ENCODE peak calls at places on chromosomes 2 and 18, in five cellular contexts. Y, Z, O, P and I are unnamed samples. For H3K27me3, the result is how much of the 10 kb centered on the place peaks cover.

GRCh38 chr2:128420131-128420530 is 101.5 kb upstream of the HS6ST1 start:
- DNase-seq in Z (no peak), P (no peak), Y (no peak), O (peak), I (no peak)

GRCh38 chr2:96136123-96136720 is 2.1 kb downstream of the ASTL start:
- DNase-seq in Z (no peak), P (no peak), O (no peak), Y (peak), I (no peak)

GRCh38 chr18:74006160-74006559 is 141.5 kb downstream of the FBXO15 start:
- DNase-seq in P (no peak), O (no peak), Y (no peak), Z (no peak), I (no peak)

GRCh38 chr2:209525834-209526281 is 102.0 kb downstream of the MAP2 start:
- DNase-seq in Z (no peak), Y (no peak), O (no peak), P (no peak), I (no peak)

GRCh38 chr2:170122883-170123547 is 54.9 kb upstream of the MYO3B start:
- DNase-seq in O (no peak), P (no peak), Z (no peak), Y (peak), I (no peak)

GRCh38 chr2:211455225-211455841 is 898.9 kb downstream of the CPS1 start:
- DNase-seq in Z (no peak), O (no peak), Y (peak), P (peak), I (no peak)

GRCh38 chr2:188845692-188846091 is 128.5 kb upstream of the COL3A1 start:
- DNase-seq in P (no peak), Y (no peak), O (no peak), Z (no peak), I (no peak)

GRCh38 chr18:8362863-8363262 is 246.4 kb upstream of the RAB12 start:
- DNase-seq in Z (no peak), Y (no peak), P (no peak), O (no peak), I (no peak)

GRCh38 chr18:36025025-36025424 is 42.3 kb downstream of the RPRD1A start:
- DNase-seq in Y (no peak), Z (no peak), O (no peak), P (no peak), I (no peak)

GRCh38 chr2:197184959-197185586 is 125.5 kb downstream of the ANKRD44 start:
- DNase-seq in P (peak), Z (no peak), Y (peak), O (peak), I (no peak)

DNA sequence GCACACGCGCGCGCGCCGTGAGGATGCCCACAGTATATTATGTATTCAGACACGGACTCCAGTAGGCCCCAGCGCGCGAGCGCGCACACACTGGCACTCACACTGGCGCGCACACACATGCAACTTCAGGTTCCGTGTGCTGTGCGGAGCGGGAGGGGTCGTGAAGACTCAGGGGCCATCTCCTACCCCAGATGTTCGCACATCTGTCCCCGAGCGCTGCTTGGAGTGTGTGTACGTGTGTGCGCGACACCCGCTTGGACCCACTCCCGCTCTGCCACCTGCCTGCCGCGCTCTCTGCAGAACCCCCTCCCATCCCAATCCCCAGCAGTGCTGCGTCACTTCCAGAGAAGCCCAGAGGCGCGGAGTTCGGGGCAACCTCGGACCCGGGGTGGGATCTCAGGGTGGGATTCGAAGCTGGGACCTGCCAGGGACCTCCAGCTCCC is 2.6 kb downstream of the NRP2 start:
- DNase-seq in Z (no peak), Y (no peak), P (no peak), O (no peak), I (no peak)
- H3K27me3 ChIP-seq in Z (under half), Y (under half), P (under half), O (under half), I (under half)

GRCh38 chr2:176097820-176098365 is 1.7 kb upstream of the HOXD12 start:
- DNase-seq in P (no peak), O (no peak), Y (no peak), Z (no peak), I (no peak)
- H3K27me3 ChIP-seq in P (half or more), O (half or more), Y (half or more), Z (half or more), I (half or more)

DNA sequence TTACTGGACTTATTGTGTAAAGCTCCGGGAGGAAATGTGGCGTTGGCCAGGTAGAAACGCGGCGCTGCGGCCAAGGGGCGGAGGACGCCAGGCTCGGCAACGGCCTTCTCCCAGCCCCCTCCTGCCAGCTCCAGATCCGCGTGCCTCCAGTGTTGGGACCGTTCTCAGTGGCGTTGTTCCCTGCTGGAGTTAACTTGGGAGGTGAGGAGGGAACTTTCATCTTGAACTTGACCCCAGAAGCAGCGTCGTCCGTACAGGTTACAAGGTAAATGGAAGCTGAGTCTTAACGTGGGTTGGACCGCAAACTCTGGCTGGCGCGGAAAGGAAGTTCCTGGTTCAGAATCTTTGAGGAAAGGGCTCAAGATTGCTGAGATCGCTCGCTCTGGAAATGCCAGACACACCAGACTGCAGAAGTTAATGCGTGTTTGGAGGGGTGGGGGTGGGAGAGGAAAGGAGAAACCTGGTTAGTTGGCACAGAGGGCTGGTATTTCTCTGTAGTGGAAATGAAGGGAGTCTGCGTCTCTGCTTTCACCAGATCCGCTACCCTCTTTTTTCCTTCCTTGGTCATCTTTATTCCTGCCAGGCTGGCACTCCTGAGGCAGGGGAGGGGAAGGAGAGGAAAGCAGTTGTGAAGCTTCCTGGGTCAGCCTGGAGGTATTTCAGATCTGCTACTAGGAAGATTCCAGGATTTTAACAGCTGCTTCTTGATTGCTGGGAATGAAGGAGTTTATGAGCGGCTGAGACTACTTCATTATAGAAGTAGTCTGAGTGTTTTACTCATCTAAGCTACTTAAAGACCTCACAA is 1.5 kb downstream of the TANC1 start:
- DNase-seq in P (peak), O (peak), Z (no peak), Y (peak), I (no peak)
- H3K27me3 ChIP-seq in P (under half), O (under half), Z (under half), Y (under half), I (under half)

GRCh38 chr2:236176951-236177350 is 8.8 kb upstream of the GBX2 start:
- DNase-seq in Z (no peak), O (no peak), Y (no peak), P (no peak), I (no peak)
- H3K27me3 ChIP-seq in Z (under half), O (half or more), Y (under half), P (half or more), I (under half)

GRCh38 chr2:176122633-176123482 is at the start of gene HOXD9:
- DNase-seq in Y (no peak), Z (no peak), O (no peak), P (no peak), I (no peak)

GRCh38 chr2:176122266-176122632 is 270 bp upstream of the HOXD9 start:
- DNase-seq in Y (no peak), O (no peak), Z (no peak), P (no peak), I (no peak)

GRCh38 chr2:176123483-176123843 is 944 bp downstream of the HOXD9 start:
- DNase-seq in Y (no peak), O (no peak), Z (no peak), P (no peak), I (no peak)

GRCh38 chr2:176120369-176121307 is 1.9 kb upstream of the HOXD9 start:
- DNase-seq in Z (no peak), P (no peak), Y (no peak), O (peak), I (no peak)

GRCh38 chr2:176121377-176122111 is 975 bp upstream of the HOXD9 start:
- DNase-seq in Y (no peak), P (no peak), Z (no peak), O (no peak), I (no peak)
- H3K27me3 ChIP-seq in Y (half or more), P (half or more), Z (half or more), O (half or more), I (under half)

DNA sequence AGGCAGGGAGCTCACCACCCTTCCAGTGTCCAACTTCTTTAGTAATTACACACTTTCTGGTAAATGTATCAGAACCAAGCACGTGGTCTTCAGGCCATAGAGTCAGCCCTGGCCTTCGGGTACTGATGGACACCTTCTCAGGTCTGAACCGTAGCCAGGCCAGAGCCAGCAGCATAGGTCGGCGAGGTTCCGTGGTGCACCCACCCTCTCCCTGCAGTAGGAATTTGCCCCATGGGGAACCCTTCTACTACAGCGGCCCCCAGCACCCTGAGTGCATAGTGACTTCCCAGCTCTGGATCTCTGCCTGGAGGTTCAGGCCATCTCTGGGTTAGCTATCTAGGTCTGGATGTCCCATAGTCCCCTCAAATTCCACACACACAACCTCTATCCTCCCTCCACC is 61.6 kb downstream of the EDAR start:
- DNase-seq in P (no peak), Y (no peak), O (no peak), Z (no peak), I (no peak)
- H3K27me3 ChIP-seq in P (under half), Y (under half), O (under half), Z (under half), I (under half)

GRCh38 chr2:60623040-60623439 is 69.6 kb upstream of the BCL11A start:
- DNase-seq in Y (no peak), Z (no peak), O (no peak), P (no peak), I (no peak)

GRCh38 chr2:60627412-60627811 is 74.0 kb upstream of the BCL11A start:
- DNase-seq in P (no peak), Y (no peak), O (no peak), Z (no peak), I (no peak)

DNA sequence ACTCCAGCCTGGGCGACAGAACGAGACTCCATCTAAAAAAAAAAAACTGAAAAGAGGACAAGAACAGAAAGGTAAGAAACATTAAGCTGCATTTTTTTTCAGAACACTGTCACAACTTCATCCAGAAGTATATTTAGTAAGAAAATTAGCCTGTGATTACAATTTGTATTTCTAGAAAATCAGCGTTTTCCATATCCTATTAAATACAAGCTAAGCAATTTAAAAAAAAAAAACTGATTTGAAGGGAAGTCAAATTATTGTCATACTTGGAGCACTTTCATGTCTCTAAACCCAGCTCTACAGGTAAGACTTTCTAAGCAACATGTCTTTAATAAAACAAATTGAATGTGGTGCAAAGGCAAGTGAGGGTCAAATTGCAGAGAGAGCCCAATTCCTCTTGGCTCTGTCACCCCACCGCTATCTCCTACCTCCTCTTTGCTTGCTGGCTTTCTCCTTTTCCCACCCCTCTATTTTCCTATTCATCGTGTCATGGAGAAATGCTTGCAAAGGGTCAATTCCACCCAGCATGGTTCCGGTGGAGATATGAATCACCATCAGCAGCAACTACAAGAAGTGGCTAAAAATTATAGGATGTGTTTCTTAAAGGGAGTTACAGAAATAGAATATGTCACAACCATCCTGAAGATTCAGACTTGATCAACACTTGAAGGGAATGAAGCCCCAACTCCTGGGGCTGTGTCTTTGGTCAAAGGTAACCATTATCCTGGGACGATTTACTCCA is 68.4 kb upstream of the BCL11A start:
- DNase-seq in O (no peak), Z (no peak), Y (no peak), P (no peak), I (no peak)
- H3K27me3 ChIP-seq in O (under half), Z (under half), Y (half or more), P (under half), I (under half)